ENCODE peak calls at places on chromosomes 3 and 15, in ten cellular contexts. One of them, this sample, is unnamed.

GRCh38 chr3:141486735-141487418 is at the start of gene RASA2:
- DNase-seq in HFFc6: peak
- DNase-seq in kidney: peak
- DNase-seq in AG04450: no peak
- DNase-seq in PC-9: peak
- DNase-seq in left ventricle myocardium inferior: peak
- DNase-seq in AG04449: no peak
- DNase-seq in GM10248: peak
- DNase-seq in RWPE2: peak
- DNase-seq in GM13977: peak
- DNase-seq in this sample: no peak

GRCh38 chr3:64056616-64057165 is 33.4 kb upstream of the PSMD6 start:
- DNase-seq in HFFc6: peak
- DNase-seq in kidney: no peak
- DNase-seq in AG04450: peak
- DNase-seq in PC-9: no peak
- DNase-seq in left ventricle myocardium inferior: no peak
- DNase-seq in AG04449: peak
- DNase-seq in GM10248: no peak
- DNase-seq in RWPE2: no peak
- DNase-seq in GM13977: no peak
- DNase-seq in this sample: no peak

GRCh38 chr15:40911693-40912092 is 17.4 kb downstream of the VPS18 start:
- DNase-seq in HFFc6: no peak
- DNase-seq in kidney: no peak
- DNase-seq in AG04450: no peak
- DNase-seq in PC-9: no peak
- DNase-seq in left ventricle myocardium inferior: no peak
- DNase-seq in AG04449: no peak
- DNase-seq in GM10248: no peak
- DNase-seq in RWPE2: no peak
- DNase-seq in GM13977: no peak
- DNase-seq in this sample: no peak

GRCh38 chr3:150309557-150309956 is 98.5 kb upstream of the TSC22D2 start:
- DNase-seq in HFFc6: peak
- DNase-seq in kidney: no peak
- DNase-seq in AG04450: peak
- DNase-seq in PC-9: no peak
- DNase-seq in left ventricle myocardium inferior: no peak
- DNase-seq in AG04449: no peak
- DNase-seq in GM10248: no peak
- DNase-seq in RWPE2: no peak
- DNase-seq in GM13977: no peak
- DNase-seq in this sample: no peak

GRCh38 chr15:68208641-68209240 is 3.6 kb upstream of the CALML4 start:
- DNase-seq in HFFc6: no peak
- DNase-seq in kidney: peak
- DNase-seq in AG04450: no peak
- DNase-seq in PC-9: no peak
- DNase-seq in left ventricle myocardium inferior: no peak
- DNase-seq in AG04449: no peak
- DNase-seq in GM10248: peak
- DNase-seq in RWPE2: peak
- DNase-seq in GM13977: no peak
- DNase-seq in this sample: no peak

GRCh38 chr15:71517751-71518150 is 292.6 kb upstream of the NR2E3 start:
- DNase-seq in HFFc6: no peak
- DNase-seq in kidney: no peak
- DNase-seq in AG04450: no peak
- DNase-seq in PC-9: no peak
- DNase-seq in left ventricle myocardium inferior: no peak
- DNase-seq in AG04449: no peak
- DNase-seq in GM10248: no peak
- DNase-seq in RWPE2: no peak
- DNase-seq in GM13977: no peak
- DNase-seq in this sample: no peak

GRCh38 chr3:120497318-120497717 is 46.5 kb upstream of the FSTL1 start:
- DNase-seq in HFFc6: peak
- DNase-seq in kidney: no peak
- DNase-seq in AG04450: peak
- DNase-seq in PC-9: no peak
- DNase-seq in left ventricle myocardium inferior: no peak
- DNase-seq in AG04449: peak
- DNase-seq in GM10248: no peak
- DNase-seq in RWPE2: no peak
- DNase-seq in GM13977: no peak
- DNase-seq in this sample: no peak

GRCh38 chr15:85008474-85009260 is 27.0 kb downstream of the PDE8A start:
- DNase-seq in HFFc6: no peak
- DNase-seq in kidney: no peak
- DNase-seq in AG04450: no peak
- DNase-seq in PC-9: no peak
- DNase-seq in left ventricle myocardium inferior: no peak
- DNase-seq in AG04449: no peak
- DNase-seq in GM10248: no peak
- DNase-seq in RWPE2: no peak
- DNase-seq in GM13977: no peak
- DNase-seq in this sample: no peak

GRCh38 chr3:192063570-192063969 is 602.6 kb downstream of the PYDC2 start:
- DNase-seq in HFFc6: peak
- DNase-seq in kidney: peak
- DNase-seq in AG04450: no peak
- DNase-seq in PC-9: peak
- DNase-seq in left ventricle myocardium inferior: peak
- DNase-seq in AG04449: no peak
- DNase-seq in GM10248: peak
- DNase-seq in RWPE2: peak
- DNase-seq in GM13977: no peak
- DNase-seq in this sample: no peak

GRCh38 chr3:146594843-146595482 is 10.2 kb downstream of the PLSCR5 start:
- DNase-seq in HFFc6: peak
- DNase-seq in kidney: no peak
- DNase-seq in AG04450: no peak
- DNase-seq in PC-9: no peak
- DNase-seq in left ventricle myocardium inferior: no peak
- DNase-seq in AG04449: no peak
- DNase-seq in GM10248: no peak
- DNase-seq in RWPE2: no peak
- DNase-seq in GM13977: no peak
- DNase-seq in this sample: no peak

DNA sequence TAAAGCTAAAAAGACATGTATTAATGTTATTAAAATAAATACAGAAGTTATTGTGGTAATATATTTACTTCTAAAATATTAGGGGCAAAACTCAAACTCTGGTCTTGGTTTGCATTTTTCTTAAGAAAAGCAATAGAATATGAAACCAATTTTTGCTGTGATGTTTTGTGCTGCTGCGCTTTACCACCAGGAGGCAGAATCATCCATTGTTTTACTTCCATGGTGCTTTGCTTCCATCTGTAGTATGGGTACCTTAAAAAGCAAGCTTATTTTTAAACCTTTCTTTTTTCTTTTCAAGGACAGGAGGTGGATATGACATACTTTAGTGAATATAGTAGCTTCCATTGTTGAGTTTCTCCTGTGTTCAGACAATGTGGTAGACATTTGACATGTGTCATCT is 46.6 kb upstream of the MRPL3 start:
- DNase-seq in HFFc6: no peak
- DNase-seq in kidney: no peak
- DNase-seq in AG04450: no peak
- DNase-seq in PC-9: no peak
- DNase-seq in left ventricle myocardium inferior: no peak
- DNase-seq in AG04449: no peak
- DNase-seq in GM10248: no peak
- DNase-seq in RWPE2: no peak
- DNase-seq in GM13977: no peak
- DNase-seq in this sample: no peak
- TF ChIP-seq CTCF in HFFc6: peak
- TF ChIP-seq CTCF in kidney: no peak
- TF ChIP-seq CTCF in AG04450: peak
- TF ChIP-seq CTCF in PC-9: peak
- TF ChIP-seq CTCF in left ventricle myocardium inferior: peak
- TF ChIP-seq CTCF in AG04449: peak
- TF ChIP-seq CTCF in GM10248: peak
- TF ChIP-seq CTCF in RWPE2: peak
- TF ChIP-seq CTCF in GM13977: peak
- TF ChIP-seq CTCF in this sample: peak

GRCh38 chr15:57703387-57703786 is 3.1 kb upstream of the POLR2M start:
- DNase-seq in HFFc6: peak
- DNase-seq in kidney: no peak
- DNase-seq in AG04450: no peak
- DNase-seq in PC-9: no peak
- DNase-seq in left ventricle myocardium inferior: no peak
- DNase-seq in AG04449: no peak
- DNase-seq in GM10248: no peak
- DNase-seq in RWPE2: no peak
- DNase-seq in GM13977: no peak
- DNase-seq in this sample: no peak
- TF ChIP-seq CTCF in HFFc6: no peak
- TF ChIP-seq CTCF in kidney: no peak
- TF ChIP-seq CTCF in AG04450: no peak
- TF ChIP-seq CTCF in PC-9: no peak
- TF ChIP-seq CTCF in left ventricle myocardium inferior: no peak
- TF ChIP-seq CTCF in AG04449: no peak
- TF ChIP-seq CTCF in GM10248: no peak
- TF ChIP-seq CTCF in RWPE2: no peak
- TF ChIP-seq CTCF in GM13977: no peak
- TF ChIP-seq CTCF in this sample: no peak

DNA sequence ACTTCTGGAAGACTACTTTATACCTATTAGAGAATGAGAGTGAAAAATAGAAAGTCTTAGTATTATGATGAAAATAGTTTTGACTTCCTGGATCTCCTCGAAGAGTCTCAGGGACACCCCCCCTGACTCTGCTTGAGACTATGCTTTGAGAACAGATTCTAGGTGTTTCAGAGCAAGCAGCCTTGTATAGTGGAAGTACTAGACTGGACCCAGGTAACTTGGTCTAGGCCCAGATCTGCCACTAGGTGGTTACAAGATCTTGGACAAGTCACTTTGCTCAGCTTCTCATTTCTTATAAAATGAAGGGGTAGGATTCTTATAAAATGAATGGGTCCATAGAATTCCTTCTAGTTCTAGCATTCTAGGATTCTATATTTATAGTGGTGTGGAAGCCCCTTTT is 9.1 kb downstream of the ABHD5 start:
- DNase-seq in HFFc6: peak
- DNase-seq in kidney: no peak
- DNase-seq in AG04450: no peak
- DNase-seq in PC-9: no peak
- DNase-seq in left ventricle myocardium inferior: no peak
- DNase-seq in AG04449: no peak
- DNase-seq in GM10248: peak
- DNase-seq in RWPE2: no peak
- DNase-seq in GM13977: peak
- DNase-seq in this sample: no peak
- TF ChIP-seq CTCF in HFFc6: peak
- TF ChIP-seq CTCF in kidney: no peak
- TF ChIP-seq CTCF in AG04450: peak
- TF ChIP-seq CTCF in PC-9: peak
- TF ChIP-seq CTCF in left ventricle myocardium inferior: no peak
- TF ChIP-seq CTCF in AG04449: peak
- TF ChIP-seq CTCF in GM10248: peak
- TF ChIP-seq CTCF in RWPE2: peak
- TF ChIP-seq CTCF in GM13977: peak
- TF ChIP-seq CTCF in this sample: peak

GRCh38 chr3:189948724-189949045 is 172.0 kb downstream of the P3H2 start:
- DNase-seq in HFFc6: no peak
- DNase-seq in kidney: no peak
- DNase-seq in AG04450: no peak
- DNase-seq in PC-9: no peak
- DNase-seq in left ventricle myocardium inferior: no peak
- DNase-seq in AG04449: no peak
- DNase-seq in GM10248: no peak
- DNase-seq in RWPE2: no peak
- DNase-seq in GM13977: no peak
- DNase-seq in this sample: no peak
- TF ChIP-seq CTCF in HFFc6: peak
- TF ChIP-seq CTCF in kidney: no peak
- TF ChIP-seq CTCF in AG04450: no peak
- TF ChIP-seq CTCF in PC-9: peak
- TF ChIP-seq CTCF in left ventricle myocardium inferior: no peak
- TF ChIP-seq CTCF in AG04449: no peak
- TF ChIP-seq CTCF in GM10248: no peak
- TF ChIP-seq CTCF in RWPE2: peak
- TF ChIP-seq CTCF in GM13977: no peak
- TF ChIP-seq CTCF in this sample: peak

GRCh38 chr3:156474560-156475389 is 80.1 kb downstream of the SSR3 start:
- DNase-seq in HFFc6: no peak
- DNase-seq in kidney: no peak
- DNase-seq in AG04450: no peak
- DNase-seq in PC-9: no peak
- DNase-seq in left ventricle myocardium inferior: no peak
- DNase-seq in AG04449: no peak
- DNase-seq in GM10248: peak
- DNase-seq in RWPE2: no peak
- DNase-seq in GM13977: no peak
- DNase-seq in this sample: no peak
- TF ChIP-seq CTCF in HFFc6: peak
- TF ChIP-seq CTCF in kidney: peak
- TF ChIP-seq CTCF in AG04450: peak
- TF ChIP-seq CTCF in PC-9: peak
- TF ChIP-seq CTCF in left ventricle myocardium inferior: peak
- TF ChIP-seq CTCF in AG04449: peak
- TF ChIP-seq CTCF in GM10248: peak
- TF ChIP-seq CTCF in RWPE2: peak
- TF ChIP-seq CTCF in GM13977: peak
- TF ChIP-seq CTCF in this sample: peak

GRCh38 chr3:16515885-16516420 is 2.5 kb upstream of the RFTN1 start:
- DNase-seq in HFFc6: no peak
- DNase-seq in kidney: no peak
- DNase-seq in AG04450: no peak
- DNase-seq in PC-9: no peak
- DNase-seq in left ventricle myocardium inferior: no peak
- DNase-seq in AG04449: no peak
- DNase-seq in GM10248: peak
- DNase-seq in RWPE2: no peak
- DNase-seq in GM13977: peak
- DNase-seq in this sample: no peak

GRCh38 chr3:16514021-16514700 is 662 bp upstream of the RFTN1 start:
- DNase-seq in HFFc6: no peak
- DNase-seq in kidney: no peak
- DNase-seq in AG04450: no peak
- DNase-seq in PC-9: no peak
- DNase-seq in left ventricle myocardium inferior: no peak
- DNase-seq in AG04449: no peak
- DNase-seq in GM10248: no peak
- DNase-seq in RWPE2: no peak
- DNase-seq in GM13977: no peak
- DNase-seq in this sample: no peak

GRCh38 chr3:16514799-16515353 is 1.4 kb upstream of the RFTN1 start:
- DNase-seq in HFFc6: no peak
- DNase-seq in kidney: no peak
- DNase-seq in AG04450: no peak
- DNase-seq in PC-9: no peak
- DNase-seq in left ventricle myocardium inferior: no peak
- DNase-seq in AG04449: no peak
- DNase-seq in GM10248: no peak
- DNase-seq in RWPE2: no peak
- DNase-seq in GM13977: no peak
- DNase-seq in this sample: no peak

GRCh38 chr3:16513141-16514020 is at the start of gene RFTN1:
- DNase-seq in HFFc6: peak
- DNase-seq in kidney: peak
- DNase-seq in AG04450: peak
- DNase-seq in PC-9: no peak
- DNase-seq in left ventricle myocardium inferior: peak
- DNase-seq in AG04449: no peak
- DNase-seq in GM10248: peak
- DNase-seq in RWPE2: no peak
- DNase-seq in GM13977: peak
- DNase-seq in this sample: no peak

GRCh38 chr3:16516695-16517481 is 3.4 kb upstream of the RFTN1 start:
- DNase-seq in HFFc6: peak
- DNase-seq in kidney: no peak
- DNase-seq in AG04450: peak
- DNase-seq in PC-9: no peak
- DNase-seq in left ventricle myocardium inferior: peak
- DNase-seq in AG04449: no peak
- DNase-seq in GM10248: no peak
- DNase-seq in RWPE2: no peak
- DNase-seq in GM13977: peak
- DNase-seq in this sample: no peak
- TF ChIP-seq CTCF in HFFc6: peak
- TF ChIP-seq CTCF in kidney: peak
- TF ChIP-seq CTCF in AG04450: peak
- TF ChIP-seq CTCF in PC-9: no peak
- TF ChIP-seq CTCF in left ventricle myocardium inferior: peak
- TF ChIP-seq CTCF in AG04449: peak
- TF ChIP-seq CTCF in GM10248: no peak
- TF ChIP-seq CTCF in RWPE2: peak
- TF ChIP-seq CTCF in GM13977: no peak
- TF ChIP-seq CTCF in this sample: peak

This sample was measured in chondrocyte.